ENCODE peak calls at places on chromosome 1, in nine cellular contexts. One of them, this sample, is unnamed.

GRCh38 chr1:206687915-206688442 is 3.3 kb downstream of the MAPKAPK2 start:
- DNase-seq in effector memory CD8-positive, alpha-beta T cell: no peak
- DNase-seq in HS-27A: no peak
- DNase-seq in islet precursor cell: no peak
- DNase-seq in stimulated activated CD8-positive, alpha-beta memory T cell treated with anti-CD3 and anti-CD28 coated beads, Interleukin-15, amount 100 ng/mL, for 24 hours: no peak
- DNase-seq in CMK: no peak
- DNase-seq in Right ventricle myocardium inferior: no peak
- DNase-seq in MM.1S: no peak
- DNase-seq in heart left ventricle: no peak
- DNase-seq in this sample: peak; percentile 89

GRCh38 chr1:214991691-214992315 is 90.7 kb upstream of the KCNK2 start:
- DNase-seq in effector memory CD8-positive, alpha-beta T cell: no peak
- DNase-seq in HS-27A: no peak
- DNase-seq in islet precursor cell: no peak
- DNase-seq in stimulated activated CD8-positive, alpha-beta memory T cell treated with anti-CD3 and anti-CD28 coated beads, Interleukin-15, amount 100 ng/mL, for 24 hours: no peak
- DNase-seq in CMK: no peak
- DNase-seq in Right ventricle myocardium inferior: no peak
- DNase-seq in MM.1S: no peak
- DNase-seq in heart left ventricle: no peak
- DNase-seq in this sample: no peak

GRCh38 chr1:89692601-89693503 is 59.9 kb downstream of the LRRC8C start:
- DNase-seq in effector memory CD8-positive, alpha-beta T cell: no peak
- DNase-seq in HS-27A: no peak
- DNase-seq in islet precursor cell: no peak
- DNase-seq in stimulated activated CD8-positive, alpha-beta memory T cell treated with anti-CD3 and anti-CD28 coated beads, Interleukin-15, amount 100 ng/mL, for 24 hours: no peak
- DNase-seq in CMK: no peak
- DNase-seq in Right ventricle myocardium inferior: no peak
- DNase-seq in MM.1S: no peak
- DNase-seq in heart left ventricle: peak; percentile 47
- DNase-seq in this sample: no peak

GRCh38 chr1:63924600-63924999 is 150.8 kb downstream of the ROR1 start:
- DNase-seq in effector memory CD8-positive, alpha-beta T cell: no peak
- DNase-seq in HS-27A: no peak
- DNase-seq in islet precursor cell: no peak
- DNase-seq in stimulated activated CD8-positive, alpha-beta memory T cell treated with anti-CD3 and anti-CD28 coated beads, Interleukin-15, amount 100 ng/mL, for 24 hours: no peak
- DNase-seq in CMK: no peak
- DNase-seq in Right ventricle myocardium inferior: no peak
- DNase-seq in MM.1S: peak; percentile 0
- DNase-seq in heart left ventricle: no peak
- DNase-seq in this sample: no peak

GRCh38 chr1:112172294-112172882 is 182.9 kb upstream of the KCND3 start:
- DNase-seq in effector memory CD8-positive, alpha-beta T cell: no peak
- DNase-seq in HS-27A: peak; percentile 20
- DNase-seq in islet precursor cell: peak; percentile 66
- DNase-seq in stimulated activated CD8-positive, alpha-beta memory T cell treated with anti-CD3 and anti-CD28 coated beads, Interleukin-15, amount 100 ng/mL, for 24 hours: no peak
- DNase-seq in CMK: peak; percentile 8
- DNase-seq in Right ventricle myocardium inferior: no peak
- DNase-seq in MM.1S: peak; percentile 8
- DNase-seq in heart left ventricle: peak; percentile 35
- DNase-seq in this sample: peak; percentile 59

GRCh38 chr1:7538849-7539771 is 232.0 kb upstream of the VAMP3 start:
- DNase-seq in effector memory CD8-positive, alpha-beta T cell: no peak
- DNase-seq in HS-27A: no peak
- DNase-seq in islet precursor cell: no peak
- DNase-seq in stimulated activated CD8-positive, alpha-beta memory T cell treated with anti-CD3 and anti-CD28 coated beads, Interleukin-15, amount 100 ng/mL, for 24 hours: no peak
- DNase-seq in CMK: no peak
- DNase-seq in Right ventricle myocardium inferior: no peak
- DNase-seq in MM.1S: no peak
- DNase-seq in heart left ventricle: no peak
- DNase-seq in this sample: peak; percentile 38

GRCh38 chr1:32998009-32998555 is 33.5 kb upstream of the RNF19B start:
- DNase-seq in effector memory CD8-positive, alpha-beta T cell: no peak
- DNase-seq in HS-27A: no peak
- DNase-seq in islet precursor cell: no peak
- DNase-seq in stimulated activated CD8-positive, alpha-beta memory T cell treated with anti-CD3 and anti-CD28 coated beads, Interleukin-15, amount 100 ng/mL, for 24 hours: no peak
- DNase-seq in CMK: no peak
- DNase-seq in Right ventricle myocardium inferior: peak; percentile 68
- DNase-seq in MM.1S: no peak
- DNase-seq in heart left ventricle: no peak
- DNase-seq in this sample: no peak

GRCh38 chr1:153565529-153566374 is at the start of gene S100A2:
- DNase-seq in effector memory CD8-positive, alpha-beta T cell: no peak
- DNase-seq in HS-27A: peak; percentile 90
- DNase-seq in islet precursor cell: peak; percentile 90
- DNase-seq in stimulated activated CD8-positive, alpha-beta memory T cell treated with anti-CD3 and anti-CD28 coated beads, Interleukin-15, amount 100 ng/mL, for 24 hours: no peak
- DNase-seq in CMK: no peak
- DNase-seq in Right ventricle myocardium inferior: peak; percentile 74
- DNase-seq in MM.1S: no peak
- DNase-seq in heart left ventricle: no peak
- DNase-seq in this sample: peak; percentile 94

GRCh38 chr1:77831566-77831965 is 52.1 kb downstream of the MIGA1 start:
- DNase-seq in effector memory CD8-positive, alpha-beta T cell: no peak
- DNase-seq in HS-27A: no peak
- DNase-seq in islet precursor cell: no peak
- DNase-seq in stimulated activated CD8-positive, alpha-beta memory T cell treated with anti-CD3 and anti-CD28 coated beads, Interleukin-15, amount 100 ng/mL, for 24 hours: no peak
- DNase-seq in CMK: no peak
- DNase-seq in Right ventricle myocardium inferior: no peak
- DNase-seq in MM.1S: no peak
- DNase-seq in heart left ventricle: no peak
- DNase-seq in this sample: no peak

GRCh38 chr1:115648717-115649691 is 7.2 kb downstream of the VANGL1 start:
- DNase-seq in effector memory CD8-positive, alpha-beta T cell: no peak
- DNase-seq in HS-27A: no peak
- DNase-seq in islet precursor cell: peak; percentile 64
- DNase-seq in stimulated activated CD8-positive, alpha-beta memory T cell treated with anti-CD3 and anti-CD28 coated beads, Interleukin-15, amount 100 ng/mL, for 24 hours: no peak
- DNase-seq in CMK: no peak
- DNase-seq in Right ventricle myocardium inferior: no peak
- DNase-seq in MM.1S: peak; percentile 70
- DNase-seq in heart left ventricle: no peak
- DNase-seq in this sample: peak; percentile 25

GRCh38 chr1:151060241-151061011 is at the start of gene MLLT11:
- DNase-seq in effector memory CD8-positive, alpha-beta T cell: no peak
- DNase-seq in HS-27A: no peak
- DNase-seq in islet precursor cell: peak; percentile 96
- DNase-seq in stimulated activated CD8-positive, alpha-beta memory T cell treated with anti-CD3 and anti-CD28 coated beads, Interleukin-15, amount 100 ng/mL, for 24 hours: no peak
- DNase-seq in CMK: no peak
- DNase-seq in Right ventricle myocardium inferior: no peak
- DNase-seq in MM.1S: no peak
- DNase-seq in heart left ventricle: peak; percentile 62
- DNase-seq in this sample: peak; percentile 88